ENCODE peak calls at places on chromosomes 13 and 19, in six cellular contexts. N is activated T-cell treated with anti-CD3 and anti-CD28 coated beads, Interleukin-2, amount 50 U/mL, for 72 hours; Y is MM.1S; O is NCI-H2081; T is stimulated activated CD8-positive, alpha-beta memory T cell treated with anti-CD3 and anti-CD28 coated beads, Interleukin-4, amount 100 ng/mL, for 24 hours; V is left lobe of liver. R is an unnamed sample.

GRCh38 chr13:44703371-44703770 is 127.2 kb upstream of the TSC22D1 start:
- DNase-seq in N (no peak), Y (no peak), O (no peak), T (no peak), V (no peak), R (no peak)

GRCh38 chr13:67369895-67370660 is 139.9 kb upstream of the PCDH9 start:
- DNase-seq in N (no peak), Y (no peak), O (no peak), T (no peak), V (no peak), R (no peak)

GRCh38 chr19:18090545-18091216 is 3.9 kb upstream of the IL12RB1 start:
- DNase-seq in N (no peak), Y (no peak), O (no peak), T (no peak), V (no peak), R (no peak)

GRCh38 chr19:45496349-45496953 is 396 bp downstream of the RTN2 start:
- DNase-seq in N (peak), Y (peak), O (peak), T (no peak), V (peak), R (no peak)

GRCh38 chr19:30089086-30089665 is 147.1 kb downstream of the URI1 start:
- DNase-seq in N (no peak), Y (no peak), O (no peak), T (no peak), V (no peak), R (no peak)

GRCh38 chr13:27182844-27183497 is 11.4 kb upstream of the USP12 start:
- DNase-seq in N (no peak), Y (no peak), O (no peak), T (no peak), V (peak), R (no peak)

GRCh38 chr13:85798999-85799646 is at the start of gene SLITRK6:
- DNase-seq in N (no peak), Y (no peak), O (peak), T (no peak), V (no peak), R (peak)

GRCh38 chr13:23496255-23496654 is 62.8 kb upstream of the SACS start:
- DNase-seq in N (no peak), Y (no peak), O (no peak), T (no peak), V (no peak), R (no peak)

GRCh38 chr19:46052896-46053295 is 12.1 kb upstream of the IGFL4 start:
- DNase-seq in N (no peak), Y (no peak), O (no peak), T (no peak), V (no peak), R (no peak)

GRCh38 chr19:4807188-4807587 is 15.7 kb downstream of the FEM1A start:
- DNase-seq in N (no peak), Y (no peak), O (no peak), T (no peak), V (no peak), R (no peak)

GRCh38 chr13:85528578-85529215 is 270.5 kb downstream of the SLITRK6 start:
- DNase-seq in N (no peak), Y (no peak), O (no peak), T (no peak), V (no peak), R (no peak)

GRCh38 chr19:40013991-40014390 is 17.1 kb downstream of the ZNF546 start:
- DNase-seq in N (no peak), Y (no peak), O (no peak), T (no peak), V (no peak), R (no peak)

GRCh38 chr13:66803013-66803739 is 427.0 kb downstream of the PCDH9 start:
- DNase-seq in N (no peak), Y (no peak), O (peak), T (no peak), V (no peak), R (no peak)

GRCh38 chr19:50205681-50206138 is 2.3 kb downstream of the MYH14 start:
- DNase-seq in N (no peak), Y (no peak), O (peak), T (no peak), V (peak), R (no peak)

GRCh38 chr13:30932481-30933333 is at the start of gene TEX26:
- DNase-seq in N (no peak), Y (no peak), O (no peak), T (no peak), V (no peak), R (no peak)

GRCh38 chr19:10416380-10417257 is 3.7 kb upstream of the PDE4A start:
- DNase-seq in N (peak), Y (peak), O (peak), T (peak), V (peak), R (peak)

GRCh38 chr19:18762125-18763023 is 28.7 kb downstream of the COMP start:
- DNase-seq in N (no peak), Y (no peak), O (peak), T (no peak), V (peak), R (no peak)

GRCh38 chr13:48641404-48641803 is 12.3 kb upstream of the CYSLTR2 start:
- DNase-seq in N (no peak), Y (no peak), O (no peak), T (no peak), V (no peak), R (no peak)

GRCh38 chr13:112525306-112525945 is 62.5 kb downstream of the TUBGCP3 start:
- DNase-seq in N (no peak), Y (no peak), O (peak), T (no peak), V (no peak), R (no peak)

GRCh38 chr19:9075064-9075964 is 11.5 kb upstream of the OR1M1 start:
- DNase-seq in N (no peak), Y (no peak), O (peak), T (no peak), V (no peak), R (no peak)

GRCh38 chr19:3095375-3096191 is 1.4 kb downstream of the GNA11 start:
- DNase-seq in N (peak), Y (no peak), O (no peak), T (no peak), V (no peak), R (no peak)

GRCh38 chr13:78786399-78786879 is 127.5 kb upstream of the OBI1 start:
- DNase-seq in N (no peak), Y (no peak), O (peak), T (no peak), V (no peak), R (no peak)

GRCh38 chr19:51503891-51504290 is 2.3 kb upstream of the SIGLEC12 start:
- DNase-seq in N (no peak), Y (no peak), O (no peak), T (no peak), V (no peak), R (no peak)

GRCh38 chr19:288911-289310 is 2.3 kb downstream of the PLPP2 start:
- DNase-seq in N (no peak), Y (no peak), O (no peak), T (no peak), V (no peak), R (no peak)

GRCh38 chr13:24863748-24864540 is 100.0 kb downstream of the RNF17 start:
- DNase-seq in N (no peak), Y (peak), O (no peak), T (no peak), V (no peak), R (no peak)

GRCh38 chr13:45142440-45143345 is 22.4 kb downstream of the GTF2F2 start:
- DNase-seq in N (no peak), Y (no peak), O (no peak), T (no peak), V (no peak), R (no peak)

GRCh38 chr19:2668188-2668763 is 34.2 kb downstream of the GNG7 start:
- DNase-seq in N (no peak), Y (no peak), O (no peak), T (no peak), V (no peak), R (no peak)

GRCh38 chr19:54473071-54473941 is at the start of gene CDC42EP5:
- DNase-seq in N (no peak), Y (no peak), O (no peak), T (no peak), V (no peak), R (no peak)

GRCh38 chr13:94243551-94243950 is 235.9 kb downstream of the DCT start:
- DNase-seq in N (no peak), Y (no peak), O (no peak), T (no peak), V (no peak), R (no peak)

GRCh38 chr13:46605824-46606554 is 53.0 kb downstream of the LRCH1 start:
- DNase-seq in N (no peak), Y (no peak), O (no peak), T (no peak), V (no peak), R (no peak)

GRCh38 chr19:8578642-8579265 is 1.5 kb upstream of the MYO1F start:
- DNase-seq in N (peak), Y (peak), O (peak), T (peak), V (peak), R (no peak)

GRCh38 chr13:32622827-32623226 is 36.6 kb downstream of the PDS5B start:
- DNase-seq in N (peak), Y (no peak), O (no peak), T (no peak), V (no peak), R (no peak)

GRCh38 chr19:18672606-18673337 is 10.7 kb upstream of the CRTC1 start:
- DNase-seq in N (no peak), Y (no peak), O (no peak), T (no peak), V (peak), R (no peak)

GRCh38 chr19:55197531-55197930 is 11.8 kb downstream of the PTPRH start:
- DNase-seq in N (no peak), Y (no peak), O (no peak), T (no peak), V (no peak), R (no peak)

GRCh38 chr19:6239401-6239844 is 40.4 kb downstream of the MLLT1 start:
- DNase-seq in N (peak), Y (no peak), O (no peak), T (no peak), V (no peak), R (no peak)

R was measured in CMK.